ENCODE peak calls at places on chromosomes 13 and 19, in four cellular contexts. F is globus pallidus, A is kidney glomerular epithelial cell, U is endothelial cell. Z is an unnamed sample.

GRCh38 chr19:409006-409514 is at the start of gene C2CD4C:
- DNase-seq in F (no peak), A (no peak), U (no peak), Z (no peak)

GRCh38 chr19:19584356-19584755 is 34.1 kb downstream of the PBX4 start:
- DNase-seq in F (no peak), A (no peak), U (no peak), Z (no peak)

GRCh38 chr13:42333613-42334328 is 61.8 kb downstream of the AKAP11 start:
- DNase-seq in F (no peak), A (peak; percentile 6), U (peak; percentile 7), Z (peak; percentile 20)

GRCh38 chr19:52527954-52528326 is 472 bp downstream of the ZNF808 start:
- DNase-seq in F (peak; percentile 1), A (no peak), U (peak; percentile 13), Z (no peak)

GRCh38 chr19:22052644-22053013 is 345 bp downstream of the ZNF257 start:
- DNase-seq in F (peak; percentile 0), A (no peak), U (no peak), Z (no peak)

GRCh38 chr19:821976-822773 is 420 bp upstream of the PLPPR3 start:
- DNase-seq in F (no peak), A (no peak), U (no peak), Z (no peak)

GRCh38 chr19:15378529-15379082 is 981 bp downstream of the AKAP8 start:
- DNase-seq in F (peak; percentile 12), A (peak; percentile 63), U (peak; percentile 37), Z (peak; percentile 39)

GRCh38 chr13:40208517-40208916 is 457.9 kb downstream of the FOXO1 start:
- DNase-seq in F (no peak), A (no peak), U (no peak), Z (no peak)

GRCh38 chr13:46405457-46405856 is 18.4 kb upstream of the RUBCNL start:
- DNase-seq in F (no peak), A (no peak), U (no peak), Z (no peak)

GRCh38 chr13:48545608-48546007 is 12.7 kb upstream of the RCBTB2 start:
- DNase-seq in F (no peak), A (no peak), U (no peak), Z (no peak)

GRCh38 chr13:91135376-91135775 is 212.1 kb upstream of the MIR17HG start:
- DNase-seq in F (no peak), A (no peak), U (no peak), Z (no peak)

GRCh38 chr13:113794086-113794485 is 35.1 kb downstream of the TMEM255B start:
- DNase-seq in F (no peak), A (no peak), U (no peak), Z (no peak)

GRCh38 chr13:67076378-67076777 is 153.8 kb downstream of the PCDH9 start:
- DNase-seq in F (no peak), A (peak; percentile 67), U (no peak), Z (no peak)

GRCh38 chr19:29879655-29879974 is 62.4 kb upstream of the URI1 start:
- DNase-seq in F (no peak), A (no peak), U (no peak), Z (no peak)

GRCh38 chr19:39126593-39127187 is 1.1 kb downstream of the PAK4 start:
- DNase-seq in F (no peak), A (peak; percentile 89), U (no peak), Z (peak; percentile 77)

GRCh38 chr13:77919351-77920294 is 992 bp upstream of the EDNRB start:
- DNase-seq in F (peak; percentile 51), A (no peak), U (peak; percentile 43), Z (no peak)

GRCh38 chr19:10009714-10010224 is 535 bp downstream of the COL5A3 start:
- DNase-seq in F (no peak), A (no peak), U (no peak), Z (no peak)

GRCh38 chr19:17001603-17002183 is 24.9 kb downstream of the CPAMD8 start:
- DNase-seq in F (no peak), A (no peak), U (no peak), Z (no peak)

GRCh38 chr13:41513600-41513999 is 56.2 kb downstream of the RGCC start:
- DNase-seq in F (no peak), A (no peak), U (no peak), Z (no peak)

GRCh38 chr13:85236431-85236830 is 562.8 kb downstream of the SLITRK6 start:
- DNase-seq in F (no peak), A (no peak), U (no peak), Z (no peak)

GRCh38 chr19:3210347-3211017 is 14.0 kb upstream of the CELF5 start:
- DNase-seq in F (no peak), A (peak; percentile 8), U (peak; percentile 72), Z (peak; percentile 51)

GRCh38 chr19:35959040-35959967 is 23.1 kb downstream of the LRFN3 start:
- DNase-seq in F (peak; percentile 18), A (no peak), U (peak; percentile 35), Z (no peak)

GRCh38 chr13:88751994-88752393 is 1080.8 kb downstream of the SLITRK5 start:
- DNase-seq in F (no peak), A (no peak), U (no peak), Z (no peak)

GRCh38 chr13:51589793-51590192 is 5.5 kb downstream of the WDFY2 start:
- DNase-seq in F (no peak), A (no peak), U (no peak), Z (no peak)

GRCh38 chr13:39665763-39666162 is 10.3 kb downstream of the COG6 start:
- DNase-seq in F (no peak), A (no peak), U (no peak), Z (no peak)

GRCh38 chr19:7292352-7292949 is 1.8 kb downstream of the INSR start:
- DNase-seq in F (no peak), A (no peak), U (no peak), Z (no peak)

GRCh38 chr19:45195764-45196163 is 17.2 kb downstream of the BLOC1S3 start:
- DNase-seq in F (no peak), A (no peak), U (no peak), Z (no peak)

GRCh38 chr19:591099-591958 is 1.6 kb downstream of the HCN2 start:
- DNase-seq in F (no peak), A (no peak), U (peak; percentile 68), Z (no peak)

GRCh38 chr19:48770223-48770622 is 14.9 kb downstream of the FGF21 start:
- DNase-seq in F (no peak), A (no peak), U (no peak), Z (no peak)

GRCh38 chr19:277581-278165 is 13.5 kb downstream of the PLPP2 start:
- DNase-seq in F (no peak), A (peak; percentile 20), U (peak; percentile 56), Z (no peak)

GRCh38 chr19:6481541-6482342 is at the start of gene DENND1C:
- DNase-seq in F (peak; percentile 67), A (no peak), U (peak; percentile 61), Z (no peak)

GRCh38 chr13:94544922-94545321 is 51.0 kb downstream of the TGDS start:
- DNase-seq in F (no peak), A (no peak), U (no peak), Z (no peak)

GRCh38 chr19:43634877-43635560 is 4.6 kb downstream of the CADM4 start:
- DNase-seq in F (peak; percentile 84), A (no peak), U (peak; percentile 34), Z (no peak)

GRCh38 chr19:474126-475078 is 13.6 kb upstream of the SHC2 start:
- DNase-seq in F (no peak), A (no peak), U (no peak), Z (no peak)

GRCh38 chr13:28537149-28537548 is 42.2 kb upstream of the FLT1 start:
- DNase-seq in F (no peak), A (no peak), U (no peak), Z (no peak)

GRCh38 chr13:73945371-73945770 is 188.8 kb downstream of the KLF12 start:
- DNase-seq in F (no peak), A (no peak), U (no peak), Z (no peak)

GRCh38 chr13:43285891-43286602 is 262.7 kb downstream of the DNAJC15 start:
- DNase-seq in F (no peak), A (no peak), U (no peak), Z (peak; percentile 3)

GRCh38 chr19:46385636-46386035 is 27.7 kb downstream of the CCDC8 start:
- DNase-seq in F (no peak), A (no peak), U (no peak), Z (no peak)

GRCh38 chr19:22354665-22355064 is 67.5 kb downstream of the ZNF98 start:
- DNase-seq in F (no peak), A (no peak), U (no peak), Z (no peak)